ENCODE peak calls at places on chromosome 14, in seven cellular contexts. A, E, F, D, T, Q and H are unnamed samples.

GRCh38 chr14:51396222-51396815 is 156.3 kb downstream of the TMX1 start:
- DNase-seq in E (no peak), F (no peak), D (no peak), Q (no peak), T (peak), A (no peak), H (no peak)

GRCh38 chr14:68199465-68200145 is 380.0 kb downstream of the RAD51B start:
- DNase-seq in T (no peak), Q (peak), A (no peak), E (peak), D (no peak), F (no peak), H (no peak)

GRCh38 chr14:81363746-81364400 is 36.3 kb downstream of the STON2 start:
- DNase-seq in T (no peak), D (no peak), A (no peak), Q (no peak), E (no peak), F (no peak), H (no peak)

GRCh38 chr14:99910337-99911268 is 117.4 kb downstream of the EML1 start:
- DNase-seq in Q (no peak), E (no peak), D (no peak), T (peak), F (no peak), A (no peak), H (no peak)

GRCh38 chr14:88837495-88837894 is 13.0 kb downstream of the TTC8 start:
- DNase-seq in Q (no peak), T (no peak), D (no peak), E (no peak), F (no peak), A (no peak), H (no peak)

GRCh38 chr14:72745991-72746980 is 147.6 kb downstream of the DPF3 start:
- DNase-seq in A (no peak), T (peak), Q (no peak), F (no peak), E (peak), D (no peak), H (no peak)

GRCh38 chr14:98368916-98369315 is 903.1 kb downstream of the BCL11B start:
- DNase-seq in E (no peak), A (no peak), Q (no peak), D (no peak), T (no peak), F (no peak), H (no peak)

GRCh38 chr14:54366726-54367707 is 29.8 kb upstream of the CDKN3 start:
- DNase-seq in E (peak), T (no peak), A (peak), Q (no peak), D (no peak), F (no peak), H (no peak)

GRCh38 chr14:87873741-87874140 is 119.2 kb downstream of the GALC start:
- DNase-seq in Q (no peak), F (no peak), E (no peak), A (no peak), T (no peak), D (no peak), H (no peak)

GRCh38 chr14:22829661-22830328 is at the start of gene MRPL52:
- DNase-seq in D (peak), T (peak), E (peak), A (peak), F (peak), Q (peak), H (peak)

GRCh38 chr14:89544636-89545301 is 127.7 kb upstream of the FOXN3 start:
- DNase-seq in F (no peak), Q (no peak), A (no peak), D (no peak), E (no peak), T (no peak), H (no peak)